ENCODE peak calls at places on chromosomes 11 and 22, in five cellular contexts. Y is A549, G is HepG2, P is SK-N-SH, B is GM12878. D is an unnamed sample. For H3K4me1, the result is how much of the 10 kb centered on the place peaks cover.

GRCh38 chr11:86980397-86980796 is 25.2 kb upstream of the FZD4 start:
- DNase-seq in G (no peak), B (no peak), P (no peak), Y (no peak), D (no peak)

GRCh38 chr11:65789230-65790103 is 2.6 kb downstream of the OVOL1 start:
- DNase-seq in G (no peak), B (no peak), Y (no peak), P (peak), D (no peak)

GRCh38 chr11:64130618-64131017 is 35.3 kb downstream of the MACROD1 start:
- DNase-seq in B (no peak), G (no peak), Y (no peak), P (no peak), D (no peak)

GRCh38 chr11:121870202-121871045 is 245.6 kb downstream of the BLID start:
- DNase-seq in G (peak), Y (no peak), B (no peak), P (no peak), D (no peak)

GRCh38 chr22:18954333-18954732 is 18.2 kb upstream of the PRODH start:
- DNase-seq in P (peak), B (no peak), Y (peak), G (peak), D (peak)

GRCh38 chr11:45110562-45110961 is 35.9 kb upstream of the PRDM11 start:
- DNase-seq in P (peak), B (no peak), Y (peak), G (peak), D (peak)

GRCh38 chr11:124812876-124813275 is 12.7 kb upstream of the MSANTD2 start:
- DNase-seq in G (no peak), P (no peak), Y (no peak), B (no peak), D (no peak)

GRCh38 chr11:1298695-1299492 is 10.5 kb downstream of the TOLLIP start:
- DNase-seq in G (peak), B (no peak), P (no peak), Y (peak), D (peak)

GRCh38 chr11:134932761-134933160 is 520.7 kb upstream of the B3GAT1 start:
- DNase-seq in B (no peak), Y (no peak), P (no peak), G (no peak), D (no peak)

DNA sequence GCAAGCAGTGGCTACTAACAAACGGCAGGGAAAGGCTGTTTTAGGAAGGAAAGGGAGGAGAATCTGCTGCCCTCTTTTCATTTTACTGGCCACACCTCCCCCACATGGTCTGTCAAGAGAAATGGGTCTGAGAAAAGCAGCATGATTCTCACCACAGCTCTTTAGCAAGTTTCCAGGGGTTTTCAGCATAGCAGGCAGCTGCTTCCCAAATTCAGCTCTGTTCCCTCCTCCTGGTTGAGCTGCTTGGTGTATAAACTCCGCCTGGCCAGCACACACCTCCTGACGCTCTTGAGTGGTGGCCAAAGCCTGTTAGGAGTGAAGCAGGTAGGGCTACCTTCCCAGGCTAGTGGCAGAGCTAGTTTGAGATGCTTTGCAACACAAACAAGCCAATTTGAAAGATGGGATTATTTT is 438.5 kb upstream of the CCDC90B start:
- DNase-seq in G (no peak), P (peak), Y (peak), B (no peak), D (no peak)
- TF ChIP-seq SMC3 in G (no peak), P (no peak), Y (no peak), B (no peak), D (no peak)

DNA sequence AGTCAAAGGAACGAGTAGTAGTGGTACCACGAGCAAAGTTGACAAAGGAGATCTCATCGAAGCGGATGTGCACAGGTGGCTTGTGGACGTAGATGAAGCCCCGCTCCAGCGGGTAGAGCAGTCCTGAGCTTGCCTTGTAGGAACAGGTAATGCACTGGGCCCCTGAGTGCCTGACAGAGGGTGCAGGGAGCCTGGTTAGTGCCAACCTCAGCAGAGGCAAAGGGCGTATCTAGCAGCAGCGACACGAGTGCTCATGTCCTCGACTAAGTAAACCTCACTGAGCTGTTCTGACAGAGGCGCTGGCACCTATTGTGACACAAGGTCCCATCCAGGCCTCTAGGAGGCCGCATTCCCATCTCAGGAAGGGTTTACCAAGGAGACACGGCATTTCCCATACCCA is 4.0 kb downstream of the SSRP1 start:
- DNase-seq in P (no peak), Y (no peak), G (no peak), B (no peak), D (no peak)
- H3K4me1 ChIP-seq in P (under half), Y (under half), G (under half), B (under half), D (under half)

GRCh38 chr11:46475041-46475925 is 83.7 kb upstream of the CHRM4 start:
- DNase-seq in P (no peak), B (no peak), Y (no peak), G (no peak), D (no peak)
- TF ChIP-seq SMC3 in P (no peak), B (no peak), Y (no peak), G (no peak), D (no peak)

GRCh38 chr22:38030311-38031133 is 26.7 kb upstream of the PICK1 start:
- DNase-seq in P (no peak), B (no peak), G (no peak), Y (no peak), D (peak)

GRCh38 chr22:38029901-38030300 is 27.3 kb upstream of the PICK1 start:
- DNase-seq in Y (no peak), P (no peak), G (no peak), B (no peak), D (no peak)

GRCh38 chr22:38032681-38033521 is 24.3 kb upstream of the PICK1 start:
- DNase-seq in Y (peak), B (no peak), G (peak), P (no peak), D (peak)

GRCh38 chr22:38029370-38029769 is 27.8 kb upstream of the PICK1 start:
- DNase-seq in B (no peak), G (no peak), P (no peak), Y (no peak), D (no peak)

GRCh38 chr22:38031491-38031890 is 25.7 kb upstream of the PICK1 start:
- DNase-seq in P (no peak), B (no peak), G (no peak), Y (no peak), D (no peak)
- H3K4me1 ChIP-seq in P (under half), B (under half), G (half or more), Y (under half), D (under half)

GRCh38 chr11:133843454-133843987 is 1.8 kb downstream of the SPATA19 start:
- DNase-seq in B (no peak), Y (no peak), P (no peak), G (no peak), D (no peak)
- TF ChIP-seq SMC3 in B (no peak), Y (no peak), P (no peak), G (no peak), D (no peak)

GRCh38 chr11:57427692-57428082 is 766 bp upstream of the SLC43A3 start:
- DNase-seq in Y (no peak), B (no peak), G (no peak), P (no peak), D (peak)
- H3K4me1 ChIP-seq in Y (under half), B (under half), G (half or more), P (under half), D (under half)

DNA sequence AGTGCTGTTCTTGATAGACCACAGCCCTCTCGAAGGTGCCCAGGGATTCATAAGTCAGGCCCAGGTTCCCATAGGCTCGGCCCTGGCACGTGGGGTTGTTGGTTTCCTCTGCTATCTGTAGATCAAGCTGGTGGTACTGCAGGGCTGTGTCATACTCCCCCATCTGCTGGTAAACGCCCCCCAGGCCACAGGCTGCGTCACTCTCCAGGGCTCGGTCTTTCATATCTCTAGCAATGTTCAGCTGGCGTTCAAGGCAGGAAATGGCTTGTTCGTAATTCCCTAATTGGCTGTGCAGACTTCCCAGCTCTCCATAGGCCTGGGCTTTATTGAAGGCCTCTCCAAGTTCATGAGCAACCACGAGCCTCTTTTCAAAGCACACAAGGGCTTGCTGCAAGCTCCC is 186.3 kb upstream of the PITPNB start:
- DNase-seq in P (peak), B (no peak), Y (no peak), G (no peak), D (no peak)
- TF ChIP-seq SMC3 in P (no peak), B (no peak), Y (no peak), G (no peak), D (no peak)

GRCh38 chr11:57793711-57794110 is 32.1 kb downstream of the CTNND1 start:
- DNase-seq in G (no peak), Y (no peak), B (no peak), P (no peak), D (no peak)
- H3K4me1 ChIP-seq in G (half or more), Y (half or more), B (under half), P (under half), D (under half)

GRCh38 chr11:130322126-130322525 is 7.4 kb upstream of the ZBTB44 start:
- DNase-seq in Y (no peak), B (no peak), G (no peak), P (no peak), D (no peak)
- TF ChIP-seq SMC3 in Y (no peak), B (no peak), G (no peak), P (no peak), D (no peak)

GRCh38 chr22:20531154-20531403 is 23.7 kb downstream of the MED15 start:
- DNase-seq in P (no peak), Y (no peak), B (no peak), G (no peak), D (no peak)
- H3K4me1 ChIP-seq in P (under half), Y (half or more), B (under half), G (under half), D (under half)

D was measured in IMR-90.